ENCODE peak calls at places on chromosomes 13 and 19, in four cellular contexts. One of them, this sample, is unnamed.

GRCh38 chr13:41034862-41035261 is 15.7 kb upstream of the ELF1 start:
- DNase-seq in tibial nerve: no peak
- DNase-seq in GM13976: no peak
- DNase-seq in amygdala: no peak
- DNase-seq in this sample: no peak

GRCh38 chr13:113557013-113557412 is 27.5 kb upstream of the TFDP1 start:
- DNase-seq in GM13976: no peak
- DNase-seq in tibial nerve: no peak
- DNase-seq in amygdala: no peak
- DNase-seq in this sample: no peak

GRCh38 chr19:32201661-32202060 is 143.7 kb upstream of the ZNF507 start:
- DNase-seq in GM13976: no peak
- DNase-seq in tibial nerve: no peak
- DNase-seq in amygdala: no peak
- DNase-seq in this sample: no peak

GRCh38 chr13:48125794-48126228 is 30.9 kb upstream of the MED4 start:
- DNase-seq in GM13976: no peak
- DNase-seq in tibial nerve: peak; percentile 49
- DNase-seq in amygdala: no peak
- DNase-seq in this sample: no peak

GRCh38 chr19:51514866-51515481 is 13.4 kb upstream of the SIGLEC12 start:
- DNase-seq in amygdala: no peak
- DNase-seq in GM13976: peak; percentile 69
- DNase-seq in tibial nerve: no peak
- DNase-seq in this sample: peak; percentile 49

GRCh38 chr19:39428309-39429112 is 7.2 kb downstream of the RPS16 start:
- DNase-seq in tibial nerve: no peak
- DNase-seq in amygdala: no peak
- DNase-seq in GM13976: no peak
- DNase-seq in this sample: peak; percentile 77

GRCh38 chr13:74158606-74159352 is 24.6 kb upstream of the KLF12 start:
- DNase-seq in amygdala: no peak
- DNase-seq in GM13976: no peak
- DNase-seq in tibial nerve: no peak
- DNase-seq in this sample: no peak

GRCh38 chr13:99404005-99404755 is 97.0 kb upstream of the GPR183 start:
- DNase-seq in tibial nerve: no peak
- DNase-seq in amygdala: no peak
- DNase-seq in GM13976: no peak
- DNase-seq in this sample: no peak

GRCh38 chr13:95643471-95643813 is 1.1 kb downstream of the DZIP1 start:
- DNase-seq in amygdala: no peak
- DNase-seq in GM13976: no peak
- DNase-seq in tibial nerve: no peak
- DNase-seq in this sample: peak; percentile 56

GRCh38 chr19:49932041-49932451 is 2.7 kb upstream of the NUP62 start:
- DNase-seq in tibial nerve: no peak
- DNase-seq in amygdala: no peak
- DNase-seq in GM13976: no peak
- DNase-seq in this sample: peak; percentile 96

GRCh38 chr13:79686441-79686840 is 205.5 kb downstream of the NDFIP2 start:
- DNase-seq in GM13976: no peak
- DNase-seq in tibial nerve: no peak
- DNase-seq in amygdala: no peak
- DNase-seq in this sample: no peak

GRCh38 chr13:102856603-102857002 is 10.8 kb downstream of the ERCC5 start:
- DNase-seq in amygdala: no peak
- DNase-seq in tibial nerve: no peak
- DNase-seq in GM13976: no peak
- DNase-seq in this sample: no peak

GRCh38 chr13:82717249-82717648 is 1165.0 kb downstream of the SLITRK1 start:
- DNase-seq in amygdala: no peak
- DNase-seq in GM13976: no peak
- DNase-seq in tibial nerve: no peak
- DNase-seq in this sample: peak; percentile 18

GRCh38 chr13:32825481-32825880 is 190.7 kb upstream of the KL start:
- DNase-seq in amygdala: no peak
- DNase-seq in tibial nerve: no peak
- DNase-seq in GM13976: no peak
- DNase-seq in this sample: no peak

GRCh38 chr19:14686411-14686810 is 3.4 kb upstream of the ZNF333 start:
- DNase-seq in GM13976: no peak
- DNase-seq in amygdala: no peak
- DNase-seq in tibial nerve: no peak
- DNase-seq in this sample: no peak

GRCh38 chr13:62643007-62643483 is 1227.4 kb upstream of the PCDH20 start:
- DNase-seq in tibial nerve: no peak
- DNase-seq in amygdala: no peak
- DNase-seq in GM13976: no peak
- DNase-seq in this sample: peak; percentile 88

GRCh38 chr13:90868321-90868920 is 479.1 kb upstream of the MIR17HG start:
- DNase-seq in tibial nerve: peak; percentile 44
- DNase-seq in amygdala: no peak
- DNase-seq in GM13976: no peak
- DNase-seq in this sample: no peak

GRCh38 chr19:39160523-39160861 is 34.9 kb downstream of the PAK4 start:
- DNase-seq in tibial nerve: peak; percentile 58
- DNase-seq in amygdala: no peak
- DNase-seq in GM13976: no peak
- DNase-seq in this sample: no peak

GRCh38 chr19:1247747-1248453 is 483 bp upstream of the MIDN start:
- DNase-seq in GM13976: no peak
- DNase-seq in amygdala: no peak
- DNase-seq in tibial nerve: no peak
- DNase-seq in this sample: peak; percentile 83

GRCh38 chr13:41601718-41602445 is 144.5 kb downstream of the RGCC start:
- DNase-seq in tibial nerve: no peak
- DNase-seq in amygdala: no peak
- DNase-seq in GM13976: no peak
- DNase-seq in this sample: no peak

GRCh38 chr13:99894835-99895427 is 76.6 kb downstream of the ZIC5 start:
- DNase-seq in amygdala: no peak
- DNase-seq in GM13976: no peak
- DNase-seq in tibial nerve: no peak
- DNase-seq in this sample: no peak

GRCh38 chr19:53977429-53977990 is 13.9 kb upstream of the CACNG6 start:
- DNase-seq in GM13976: peak; percentile 68
- DNase-seq in tibial nerve: peak; percentile 87
- DNase-seq in amygdala: peak; percentile 74
- DNase-seq in this sample: peak; percentile 81

GRCh38 chr13:37540228-37540627 is 58.3 kb downstream of the POSTN start:
- DNase-seq in tibial nerve: no peak
- DNase-seq in amygdala: no peak
- DNase-seq in GM13976: no peak
- DNase-seq in this sample: no peak

GRCh38 chr19:55197531-55197930 is 11.8 kb downstream of the PTPRH start:
- DNase-seq in tibial nerve: no peak
- DNase-seq in amygdala: no peak
- DNase-seq in GM13976: no peak
- DNase-seq in this sample: no peak

GRCh38 chr13:99123101-99124045 is 77.3 kb upstream of the UBAC2 start:
- DNase-seq in amygdala: no peak
- DNase-seq in GM13976: no peak
- DNase-seq in tibial nerve: no peak
- DNase-seq in this sample: peak; percentile 30

GRCh38 chr19:14061751-14062557 is at the start of gene PALM3:
- DNase-seq in GM13976: no peak
- DNase-seq in tibial nerve: no peak
- DNase-seq in amygdala: no peak
- DNase-seq in this sample: no peak

GRCh38 chr13:110771194-110771593 is 57.7 kb downstream of the ING1 start:
- DNase-seq in tibial nerve: no peak
- DNase-seq in amygdala: no peak
- DNase-seq in GM13976: no peak
- DNase-seq in this sample: no peak

GRCh38 chr19:4446801-4447200 is 10.8 kb downstream of the UBXN6 start:
- DNase-seq in amygdala: no peak
- DNase-seq in tibial nerve: no peak
- DNase-seq in GM13976: no peak
- DNase-seq in this sample: no peak

This sample was measured in Caki2.